ENCODE peak calls at places on chromosomes 7 and 10, in four cellular contexts. One of them, this sample, is unnamed.

GRCh38 chr7:152335900-152336571 is 99.8 kb downstream of the KMT2C start:
- DNase-seq in AML-193: no peak
- DNase-seq in fibroblast of lung: no peak
- DNase-seq in naive thymus-derived CD8-positive, alpha-beta T cell: no peak
- DNase-seq in this sample: no peak

GRCh38 chr10:10849306-10849705 is 168.4 kb upstream of the CELF2 start:
- DNase-seq in AML-193: no peak
- DNase-seq in fibroblast of lung: no peak
- DNase-seq in naive thymus-derived CD8-positive, alpha-beta T cell: no peak
- DNase-seq in this sample: no peak

GRCh38 chr10:114638874-114639625 is 19.0 kb downstream of the ABLIM1 start:
- DNase-seq in fibroblast of lung: peak; percentile 99
- DNase-seq in AML-193: peak; percentile 26
- DNase-seq in naive thymus-derived CD8-positive, alpha-beta T cell: no peak
- DNase-seq in this sample: no peak

GRCh38 chr7:19915596-19915995 is 142.2 kb upstream of the TMEM196 start:
- DNase-seq in naive thymus-derived CD8-positive, alpha-beta T cell: no peak
- DNase-seq in AML-193: no peak
- DNase-seq in fibroblast of lung: no peak
- DNase-seq in this sample: no peak

GRCh38 chr10:95651346-95652115 is 5.0 kb downstream of the ALDH18A1 start:
- DNase-seq in AML-193: no peak
- DNase-seq in naive thymus-derived CD8-positive, alpha-beta T cell: no peak
- DNase-seq in fibroblast of lung: peak; percentile 7
- DNase-seq in this sample: no peak

GRCh38 chr7:128923411-128923800 is 12.9 kb upstream of the KCP start:
- DNase-seq in AML-193: no peak
- DNase-seq in naive thymus-derived CD8-positive, alpha-beta T cell: no peak
- DNase-seq in fibroblast of lung: no peak
- DNase-seq in this sample: no peak

GRCh38 chr7:20895563-20895962 is 108.9 kb upstream of the SP8 start:
- DNase-seq in fibroblast of lung: peak; percentile 4
- DNase-seq in AML-193: no peak
- DNase-seq in naive thymus-derived CD8-positive, alpha-beta T cell: no peak
- DNase-seq in this sample: no peak

GRCh38 chr10:87541114-87541513 is 36.4 kb downstream of the MINPP1 start:
- DNase-seq in AML-193: no peak
- DNase-seq in naive thymus-derived CD8-positive, alpha-beta T cell: no peak
- DNase-seq in fibroblast of lung: peak; percentile 64
- DNase-seq in this sample: no peak

GRCh38 chr7:33832326-33832725 is 73.0 kb upstream of the BMPER start:
- DNase-seq in AML-193: no peak
- DNase-seq in naive thymus-derived CD8-positive, alpha-beta T cell: no peak
- DNase-seq in fibroblast of lung: no peak
- DNase-seq in this sample: no peak

GRCh38 chr7:44385384-44386138 is 60.2 kb upstream of the CAMK2B start:
- DNase-seq in fibroblast of lung: no peak
- DNase-seq in AML-193: no peak
- DNase-seq in naive thymus-derived CD8-positive, alpha-beta T cell: no peak
- DNase-seq in this sample: no peak

GRCh38 chr7:70417061-70417655 is 714.8 kb upstream of the GALNT17 start:
- DNase-seq in fibroblast of lung: no peak
- DNase-seq in AML-193: no peak
- DNase-seq in naive thymus-derived CD8-positive, alpha-beta T cell: no peak
- DNase-seq in this sample: no peak

GRCh38 chr7:80686576-80686975 is 48.1 kb downstream of the CD36 start:
- DNase-seq in fibroblast of lung: peak; percentile 30
- DNase-seq in naive thymus-derived CD8-positive, alpha-beta T cell: no peak
- DNase-seq in AML-193: peak; percentile 43
- DNase-seq in this sample: no peak

GRCh38 chr10:77290528-77291155 is 347.0 kb downstream of the KCNMA1 start:
- DNase-seq in AML-193: no peak
- DNase-seq in naive thymus-derived CD8-positive, alpha-beta T cell: no peak
- DNase-seq in fibroblast of lung: peak; percentile 97
- DNase-seq in this sample: no peak

GRCh38 chr10:109504401-109504800 is 418.9 kb downstream of the XPNPEP1 start:
- DNase-seq in fibroblast of lung: peak; percentile 7
- DNase-seq in naive thymus-derived CD8-positive, alpha-beta T cell: no peak
- DNase-seq in AML-193: no peak
- DNase-seq in this sample: no peak

GRCh38 chr7:110774066-110774465 is 316.9 kb upstream of the LRRN3 start:
- DNase-seq in AML-193: no peak
- DNase-seq in fibroblast of lung: no peak
- DNase-seq in naive thymus-derived CD8-positive, alpha-beta T cell: no peak
- DNase-seq in this sample: no peak

GRCh38 chr7:83751217-83751616 is 102.3 kb upstream of the SEMA3E start:
- DNase-seq in fibroblast of lung: peak; percentile 32
- DNase-seq in AML-193: no peak
- DNase-seq in naive thymus-derived CD8-positive, alpha-beta T cell: no peak
- DNase-seq in this sample: no peak

GRCh38 chr7:115052706-115053105 is 130.8 kb downstream of the MDFIC start:
- DNase-seq in naive thymus-derived CD8-positive, alpha-beta T cell: no peak
- DNase-seq in fibroblast of lung: no peak
- DNase-seq in AML-193: no peak
- DNase-seq in this sample: no peak

GRCh38 chr10:58903071-58903470 is 273.4 kb upstream of the PHYHIPL start:
- DNase-seq in naive thymus-derived CD8-positive, alpha-beta T cell: no peak
- DNase-seq in fibroblast of lung: no peak
- DNase-seq in AML-193: no peak
- DNase-seq in this sample: no peak

GRCh38 chr7:148883233-148884048 is 650 bp downstream of the EZH2 start:
- DNase-seq in naive thymus-derived CD8-positive, alpha-beta T cell: peak; percentile 76
- DNase-seq in fibroblast of lung: no peak
- DNase-seq in AML-193: no peak
- DNase-seq in this sample: peak; percentile 72

GRCh38 chr10:75235375-75236177 is at the start of gene COMTD1:
- DNase-seq in AML-193: peak; percentile 77
- DNase-seq in naive thymus-derived CD8-positive, alpha-beta T cell: peak; percentile 93
- DNase-seq in fibroblast of lung: peak; percentile 76
- DNase-seq in this sample: peak; percentile 92

GRCh38 chr7:81482600-81483186 is 287.2 kb downstream of the HGF start:
- DNase-seq in naive thymus-derived CD8-positive, alpha-beta T cell: no peak
- DNase-seq in fibroblast of lung: peak; percentile 37
- DNase-seq in AML-193: peak; percentile 41
- DNase-seq in this sample: no peak

GRCh38 chr10:62503871-62504270 is 129.7 kb downstream of the ZNF365 start:
- DNase-seq in fibroblast of lung: peak; percentile 6
- DNase-seq in naive thymus-derived CD8-positive, alpha-beta T cell: no peak
- DNase-seq in AML-193: no peak
- DNase-seq in this sample: no peak

This sample was measured in natural killer cell.